ENCODE peak calls at places on chromosomes 13 and 19, in four cellular contexts. K, Q, R and M are unnamed samples.

GRCh38 chr19:6678690-6679109 is 8.7 kb upstream of the TNFSF14 start:
- DNase-seq in K (no peak), Q (no peak), R (no peak), M (no peak)

GRCh38 chr19:16899566-16900075 is 10.8 kb downstream of the F2RL3 start:
- DNase-seq in K (peak), Q (peak), R (peak), M (peak)

GRCh38 chr19:4971424-4971793 is 2.5 kb downstream of the KDM4B start:
- DNase-seq in K (no peak), Q (peak), R (peak), M (peak)

GRCh38 chr19:34988119-34988518 is 12.0 kb upstream of the GRAMD1A start:
- DNase-seq in K (no peak), Q (no peak), R (no peak), M (no peak)

GRCh38 chr19:10344780-10345179 is 5.4 kb upstream of the ICAM3 start:
- DNase-seq in K (no peak), Q (no peak), R (no peak), M (no peak)

GRCh38 chr13:97130201-97130600 is 91.9 kb upstream of the MBNL2 start:
- DNase-seq in K (no peak), Q (no peak), R (no peak), M (no peak)

GRCh38 chr19:12126707-12127106 is 13.4 kb downstream of the ZNF20 start:
- DNase-seq in K (no peak), Q (peak), R (peak), M (peak)

GRCh38 chr13:87941244-87941643 is 270.1 kb downstream of the SLITRK5 start:
- DNase-seq in K (no peak), Q (no peak), R (no peak), M (no peak)

GRCh38 chr19:18294467-18294864 is 13.0 kb upstream of the JUND start:
- DNase-seq in K (no peak), Q (no peak), R (peak), M (no peak)

GRCh38 chr13:37914781-37915391 is 45.3 kb upstream of the TRPC4 start:
- DNase-seq in K (no peak), Q (no peak), R (no peak), M (no peak)

GRCh38 chr13:106471957-106472543 is 63.4 kb downstream of the EFNB2 start:
- DNase-seq in K (peak), Q (peak), R (no peak), M (peak)

GRCh38 chr13:52452470-52452869 is 2.0 kb upstream of the VPS36 start:
- DNase-seq in K (no peak), Q (no peak), R (no peak), M (no peak)

GRCh38 chr13:49213997-49214916 is 5.9 kb upstream of the MLNR start:
- DNase-seq in K (no peak), Q (no peak), R (no peak), M (no peak)

GRCh38 chr13:51317262-51317661 is 22.2 kb upstream of the SERPINE3 start:
- DNase-seq in K (no peak), Q (no peak), R (no peak), M (no peak)

GRCh38 chr13:51313619-51314018 is 25.9 kb upstream of the SERPINE3 start:
- DNase-seq in K (no peak), Q (no peak), R (no peak), M (no peak)

GRCh38 chr13:51311271-51311670 is 28.2 kb upstream of the SERPINE3 start:
- DNase-seq in K (no peak), Q (no peak), R (no peak), M (no peak)

GRCh38 chr13:51315658-51316057 is 23.8 kb upstream of the SERPINE3 start:
- DNase-seq in K (no peak), Q (no peak), R (no peak), M (no peak)

DNA sequence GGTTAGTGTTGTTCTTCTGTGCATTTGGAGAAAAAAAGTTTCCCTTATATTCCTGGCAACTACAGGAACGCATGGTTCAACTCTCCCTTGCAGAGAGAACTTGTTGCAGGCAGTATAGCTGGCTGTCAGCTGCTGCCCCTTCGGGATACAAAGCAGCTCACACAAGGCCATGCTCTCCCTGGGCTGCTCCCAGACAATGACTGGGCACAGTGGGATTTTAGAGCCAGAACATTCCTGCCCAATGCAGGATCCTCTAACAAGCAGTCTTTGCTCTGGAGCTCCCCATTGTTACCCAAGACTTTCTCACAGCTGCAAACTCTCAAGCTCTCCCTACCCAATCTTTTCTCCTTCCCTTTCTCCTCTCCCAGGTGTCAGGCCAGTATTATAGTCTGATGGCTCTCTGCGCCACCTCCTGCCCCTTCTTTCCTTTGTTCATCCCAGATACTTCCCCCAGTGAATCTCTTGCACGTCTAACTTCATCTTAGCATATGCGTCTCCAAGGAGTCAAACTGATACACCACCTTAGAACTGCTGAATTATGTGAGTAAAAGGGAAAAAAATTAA is 27.5 kb upstream of the SERPINE3 start:
- DNase-seq in K (no peak), Q (no peak), R (no peak), M (no peak)
- H3K9ac ChIP-seq in K (no peak), Q (no peak), R (no peak), M (no peak)

GRCh38 chr19:49593233-49594113 is 2.5 kb downstream of the PRR12 start:
- DNase-seq in K (peak), Q (no peak), R (peak), M (peak)

GRCh38 chr19:49590971-49591730 is at the start of gene PRR12:
- DNase-seq in K (no peak), Q (peak), R (peak), M (peak)

GRCh38 chr19:49594157-49595005 is 3.4 kb downstream of the PRR12 start:
- DNase-seq in K (no peak), Q (no peak), R (no peak), M (peak)

GRCh38 chr19:49591731-49592485 is 926 bp downstream of the PRR12 start:
- DNase-seq in K (no peak), Q (no peak), R (peak), M (peak)

GRCh38 chr19:49592486-49593232 is 1.7 kb downstream of the PRR12 start:
- DNase-seq in K (no peak), Q (no peak), R (no peak), M (peak)
- H3K27ac ChIP-seq in K (peak), Q (peak), R (peak), M (peak)

DNA sequence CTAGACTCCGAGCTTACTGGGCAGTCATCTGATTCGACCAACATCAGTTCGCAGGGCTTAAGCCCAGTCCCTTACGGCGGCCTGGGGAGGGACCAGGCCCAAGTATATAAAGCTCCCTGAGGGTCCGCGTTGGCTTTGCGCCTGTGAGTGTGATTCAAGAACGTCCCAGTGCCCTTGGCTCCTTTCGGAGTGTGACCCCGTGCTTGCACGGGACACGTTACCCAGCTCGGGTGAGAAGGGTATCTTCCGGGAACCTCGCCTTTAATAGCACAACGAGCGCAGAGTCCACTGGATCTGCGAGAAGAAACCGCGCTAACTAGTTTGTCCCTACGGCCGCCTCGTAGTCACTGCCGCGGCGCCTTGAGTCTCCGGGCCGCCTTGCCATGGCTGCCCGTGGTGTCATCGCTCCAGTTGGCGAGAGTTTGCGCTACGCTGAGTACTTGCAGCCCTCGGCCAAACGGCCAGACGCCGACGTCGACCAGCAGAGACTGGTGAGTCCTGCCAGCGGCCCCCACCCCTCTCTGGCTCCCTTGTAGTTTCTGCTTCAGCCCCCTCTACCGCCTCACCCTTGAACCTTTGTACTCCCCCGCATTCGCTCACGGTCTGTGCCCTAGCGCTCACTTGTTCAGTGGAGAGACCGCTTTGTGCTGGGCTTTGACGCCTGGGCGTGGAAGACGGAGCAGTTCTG is at the start of gene DNAJC15:
- DNase-seq in K (peak), Q (peak), R (peak), M (peak)
- H3K4me3 ChIP-seq in K (peak), Q (peak), R (peak), M (peak)

GRCh38 chr19:2329162-2329505 is 650 bp downstream of the SPPL2B start:
- DNase-seq in K (no peak), Q (no peak), R (no peak), M (no peak)

GRCh38 chr19:2328401-2329161 is at the start of the genes LSM7 and SPPL2B:
- DNase-seq in K (peak), Q (peak), R (peak), M (peak)

GRCh38 chr19:2327773-2328400 is 499 bp downstream of the LSM7 start:
- DNase-seq in K (peak), Q (peak), R (peak), M (peak)

GRCh38 chr19:2325261-2326046 is 2.9 kb downstream of the LSM7 start:
- DNase-seq in K (no peak), Q (no peak), R (peak), M (no peak)

GRCh38 chr19:2326699-2327360 is 1.6 kb downstream of the LSM7 start:
- DNase-seq in K (no peak), Q (no peak), R (no peak), M (no peak)
- H3K9ac ChIP-seq in K (peak), Q (peak), R (no peak), M (no peak)